ENCODE peak calls at places on chromosome 10, in four cellular contexts. One of them, this sample, is unnamed.

GRCh38 chr10:84267503-84268126 is 22.8 kb downstream of the RGR start:
- DNase-seq in astrocyte: peak
- DNase-seq in PC-3: peak
- DNase-seq in H1: peak
- DNase-seq in this sample: no peak

GRCh38 chr10:61138728-61139127 is 194.7 kb upstream of the RHOBTB1 start:
- DNase-seq in astrocyte: no peak
- DNase-seq in PC-3: no peak
- DNase-seq in H1: no peak
- DNase-seq in this sample: no peak

GRCh38 chr10:119250641-119251314 is 43.4 kb downstream of the GRK5 start:
- DNase-seq in astrocyte: peak
- DNase-seq in PC-3: peak
- DNase-seq in H1: no peak
- DNase-seq in this sample: no peak

GRCh38 chr10:1232164-1232911 is 176.2 kb downstream of the WDR37 start:
- DNase-seq in astrocyte: no peak
- DNase-seq in PC-3: no peak
- DNase-seq in H1: no peak
- DNase-seq in this sample: no peak

GRCh38 chr10:125409756-125410155 is 249.4 kb upstream of the CTBP2 start:
- DNase-seq in astrocyte: no peak
- DNase-seq in PC-3: no peak
- DNase-seq in H1: no peak
- DNase-seq in this sample: no peak

GRCh38 chr10:15489431-15489830 is 118.3 kb upstream of the FAM171A1 start:
- DNase-seq in astrocyte: no peak
- DNase-seq in PC-3: no peak
- DNase-seq in H1: no peak
- DNase-seq in this sample: no peak

GRCh38 chr10:42552188-42553063 is 85.9 kb downstream of the ZNF33B start:
- DNase-seq in astrocyte: peak
- DNase-seq in PC-3: peak
- DNase-seq in H1: peak
- DNase-seq in this sample: peak

GRCh38 chr10:14617850-14618249 is 156.8 kb downstream of the FAM107B start:
- DNase-seq in astrocyte: peak
- DNase-seq in PC-3: peak
- DNase-seq in H1: no peak
- DNase-seq in this sample: no peak

GRCh38 chr10:127649642-127650041 is 87.3 kb upstream of the FOXI2 start:
- DNase-seq in astrocyte: no peak
- DNase-seq in PC-3: peak
- DNase-seq in H1: peak
- DNase-seq in this sample: no peak

GRCh38 chr10:52283174-52283573 is 30.9 kb upstream of the DKK1 start:
- DNase-seq in astrocyte: no peak
- DNase-seq in PC-3: peak
- DNase-seq in H1: no peak
- DNase-seq in this sample: no peak

GRCh38 chr10:117363027-117363426 is 12.2 kb downstream of the PDZD8 start:
- DNase-seq in astrocyte: peak
- DNase-seq in PC-3: peak
- DNase-seq in H1: no peak
- DNase-seq in this sample: no peak

GRCh38 chr10:94850766-94851165 is 87.7 kb upstream of the CYP2C9 start:
- DNase-seq in astrocyte: no peak
- DNase-seq in PC-3: no peak
- DNase-seq in H1: no peak
- DNase-seq in this sample: no peak

GRCh38 chr10:94858022-94858421 is 80.4 kb upstream of the CYP2C9 start:
- DNase-seq in astrocyte: no peak
- DNase-seq in PC-3: no peak
- DNase-seq in H1: no peak
- DNase-seq in this sample: no peak

GRCh38 chr10:94851263-94851662 is 87.2 kb upstream of the CYP2C9 start:
- DNase-seq in astrocyte: no peak
- DNase-seq in PC-3: no peak
- DNase-seq in H1: no peak
- DNase-seq in this sample: no peak

DNA sequence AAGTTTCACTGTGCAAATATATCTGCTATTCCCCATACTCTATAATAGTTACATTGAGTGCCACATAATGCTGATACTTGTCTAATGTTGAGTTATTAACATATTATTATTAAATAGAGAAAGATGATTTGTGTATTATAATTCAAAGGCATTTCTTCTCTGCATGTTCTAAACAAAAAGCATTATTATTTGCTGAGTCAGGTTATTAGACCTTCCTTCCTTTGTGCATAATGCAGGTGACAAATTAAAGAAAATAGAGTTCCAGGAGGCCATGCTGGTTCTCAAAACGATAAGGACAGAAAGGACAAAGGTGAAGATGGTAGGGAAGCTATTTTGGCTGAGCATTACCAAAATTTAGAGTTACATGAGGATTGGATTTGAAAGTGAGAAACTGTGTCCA is 85.4 kb upstream of the CYP2C9 start:
- DNase-seq in astrocyte: no peak
- DNase-seq in PC-3: no peak
- DNase-seq in H1: no peak
- DNase-seq in this sample: no peak
- H3K9ac ChIP-seq in astrocyte: no peak
- H3K9ac ChIP-seq in PC-3: no peak
- H3K9ac ChIP-seq in H1: no peak
- H3K9ac ChIP-seq in this sample: no peak

GRCh38 chr10:97196213-97197029 is 10.7 kb upstream of the SLIT1 start:
- DNase-seq in astrocyte: peak
- DNase-seq in PC-3: peak
- DNase-seq in H1: peak
- DNase-seq in this sample: peak
- TF ChIP-seq EZH2 in astrocyte: no peak
- TF ChIP-seq EZH2 in PC-3: no peak
- TF ChIP-seq EZH2 in H1: peak
- TF ChIP-seq EZH2 in this sample: no peak

GRCh38 chr10:74928742-74929191 is 102.4 kb downstream of the KAT6B start:
- DNase-seq in astrocyte: peak
- DNase-seq in PC-3: no peak
- DNase-seq in H1: no peak
- DNase-seq in this sample: no peak
- H3K4me3 ChIP-seq in astrocyte: no peak
- H3K4me3 ChIP-seq in PC-3: peak
- H3K4me3 ChIP-seq in H1: no peak
- H3K4me3 ChIP-seq in this sample: no peak

GRCh38 chr10:80158598-80159127 is 26.1 kb downstream of the PLAC9 start:
- DNase-seq in astrocyte: peak
- DNase-seq in PC-3: peak
- DNase-seq in H1: no peak
- DNase-seq in this sample: peak
- H3K9ac ChIP-seq in astrocyte: peak
- H3K9ac ChIP-seq in PC-3: peak
- H3K9ac ChIP-seq in H1: no peak
- H3K9ac ChIP-seq in this sample: peak

DNA sequence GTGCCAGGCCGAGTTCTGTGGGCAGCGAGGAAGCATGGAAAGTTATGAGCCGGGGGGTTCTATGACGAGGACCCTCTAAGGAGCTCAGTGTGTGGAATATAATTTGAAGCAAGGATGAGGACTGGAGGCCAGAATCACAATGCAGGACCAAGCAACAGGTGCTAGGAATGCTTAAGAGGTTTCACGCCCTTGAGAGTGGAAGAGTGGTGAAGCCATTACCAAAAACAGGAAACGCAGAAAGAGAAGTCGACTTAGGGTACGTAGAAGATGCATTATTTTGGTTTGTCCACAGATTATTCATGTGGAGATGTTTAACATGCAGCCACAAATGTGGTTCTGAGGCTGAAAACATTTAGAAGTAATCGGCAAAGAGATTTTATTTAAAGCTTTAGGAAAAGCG is 78.7 kb downstream of the PIP4K2A start:
- DNase-seq in astrocyte: no peak
- DNase-seq in PC-3: no peak
- DNase-seq in H1: no peak
- DNase-seq in this sample: no peak
- TF ChIP-seq EZH2 in astrocyte: no peak
- TF ChIP-seq EZH2 in PC-3: no peak
- TF ChIP-seq EZH2 in H1: no peak
- TF ChIP-seq EZH2 in this sample: no peak